ENCODE peak calls at places on chromosomes 6 and 20, in eight cellular contexts. W, S, N, X, A, J, F and O are unnamed samples.
A peak's percentile ranks its signal among the peaks of the same experiment; 100 is the strongest.

GRCh38 chr6:155093430-155093829 is 98.3 kb downstream of the TIAM2 start:
- DNase-seq in W (no peak), S (no peak), N (no peak), X (no peak), A (no peak), J (no peak), F (no peak), O (no peak)

GRCh38 chr6:106444777-106445507 is 84.4 kb downstream of the CRYBG1 start:
- DNase-seq in W (no peak), S (no peak), N (no peak), X (peak; percentile 77), A (peak; percentile 87), J (peak; percentile 17), F (peak; percentile 69), O (no peak)

GRCh38 chr6:158309814-158310213 is 2.5 kb upstream of the TULP4 start:
- DNase-seq in W (no peak), S (no peak), N (no peak), X (no peak), A (no peak), J (no peak), F (no peak), O (no peak)

GRCh38 chr6:43942616-43943015 is 172.6 kb downstream of the VEGFA start:
- DNase-seq in W (no peak), S (no peak), N (no peak), X (no peak), A (no peak), J (no peak), F (no peak), O (peak; percentile 16)

GRCh38 chr6:165701564-165702354 is 38.7 kb upstream of the PDE10A start:
- DNase-seq in W (no peak), S (no peak), N (no peak), X (no peak), A (no peak), J (no peak), F (no peak), O (no peak)

GRCh38 chr6:16322666-16323312 is 84.4 kb downstream of the GMPR start:
- DNase-seq in W (peak; percentile 70), S (peak; percentile 44), N (peak; percentile 65), X (peak; percentile 89), A (peak; percentile 65), J (no peak), F (peak; percentile 99), O (peak; percentile 86)

GRCh38 chr6:122770835-122771601 is 8.5 kb upstream of the FABP7 start:
- DNase-seq in W (no peak), S (no peak), N (no peak), X (no peak), A (no peak), J (no peak), F (no peak), O (no peak)

GRCh38 chr6:10369896-10370295 is 45.0 kb downstream of the TFAP2A start:
- DNase-seq in W (no peak), S (no peak), N (no peak), X (no peak), A (no peak), J (no peak), F (peak; percentile 41), O (no peak)

GRCh38 chr20:53510266-53510665 is 83.4 kb downstream of the ZNF217 start:
- DNase-seq in W (no peak), S (no peak), N (no peak), X (no peak), A (no peak), J (no peak), F (no peak), O (no peak)

GRCh38 chr20:50690979-50691584 is at the start of gene RIPOR3:
- DNase-seq in W (peak; percentile 37), S (no peak), N (no peak), X (peak; percentile 67), A (peak; percentile 72), J (peak; percentile 47), F (no peak), O (peak; percentile 82)

GRCh38 chr20:49713779-49714712 is at the start of gene B4GALT5:
- DNase-seq in W (peak; percentile 76), S (peak; percentile 69), N (peak; percentile 82), X (peak; percentile 96), A (peak; percentile 89), J (peak; percentile 92), F (peak; percentile 72), O (peak; percentile 92)

GRCh38 chr20:63698739-63699465 is 2.5 kb downstream of the TNFRSF6B start:
- DNase-seq in W (peak; percentile 85), S (no peak), N (peak; percentile 79), X (peak; percentile 95), A (peak; percentile 81), J (peak; percentile 78), F (peak; percentile 94), O (peak; percentile 94)

GRCh38 chr6:88908598-88909548 is 54.5 kb downstream of the RNGTT start:
- DNase-seq in W (peak; percentile 18), S (no peak), N (peak; percentile 31), X (no peak), A (no peak), J (no peak), F (no peak), O (no peak)

GRCh38 chr20:48604936-48605335 is 222.9 kb downstream of the PREX1 start:
- DNase-seq in W (no peak), S (no peak), N (no peak), X (no peak), A (no peak), J (no peak), F (no peak), O (peak; percentile 58)